ENCODE peak calls at places on chromosomes 13 and 19, in four cellular contexts. W is activated gamma-delta T cell treated with anti-CD3 and anti-CD28 coated beads, Interleukin-2, amount 50 U/mL, for 16 hours; D is progenitor cell of endocrine pancreas; E is HFF-Myc. Q is an unnamed sample.

GRCh38 chr13:20582026-20582425 is 15.1 kb downstream of the IFT88 start:
- DNase-seq in W (no peak), E (no peak), D (no peak), Q (no peak)

GRCh38 chr19:37855098-37855497 is 51.3 kb downstream of the WDR87 start:
- DNase-seq in W (no peak), D (no peak), E (no peak), Q (no peak)

GRCh38 chr13:114167445-114167844 is 11.6 kb upstream of the CFAP97D2 start:
- DNase-seq in E (no peak), W (no peak), D (no peak), Q (no peak)

GRCh38 chr19:11848594-11849263 is at the start of gene ZNF439:
- DNase-seq in W (peak), E (no peak), D (peak), Q (peak)

GRCh38 chr13:106468207-106468606 is 67.3 kb downstream of the EFNB2 start:
- DNase-seq in D (no peak), W (no peak), E (no peak), Q (no peak)

GRCh38 chr19:6723738-6724137 is 3.3 kb upstream of the C3 start:
- DNase-seq in D (no peak), W (no peak), E (no peak), Q (peak)

GRCh38 chr19:37007587-37008220 is 70.5 kb upstream of the ZNF420 start:
- DNase-seq in D (no peak), E (peak), W (peak), Q (peak)

GRCh38 chr13:73667756-73668155 is 466.4 kb downstream of the KLF12 start:
- DNase-seq in D (no peak), E (no peak), W (no peak), Q (no peak)

GRCh38 chr19:49132974-49133609 is 13.7 kb downstream of the PPFIA3 start:
- DNase-seq in W (no peak), D (no peak), E (no peak), Q (no peak)

GRCh38 chr13:110921695-110922094 is 6.8 kb upstream of the ANKRD10 start:
- DNase-seq in E (no peak), W (no peak), D (no peak), Q (no peak)

GRCh38 chr13:110185696-110186095 is 121.3 kb downstream of the COL4A1 start:
- DNase-seq in E (no peak), W (no peak), D (no peak), Q (no peak)

Q was measured in natural killer cell treated with Interleukin-12 subunit alpha and Interleukin-12 subunit beta and Interleukin-15 and Interleukin-18, amount 100 ng/mL, for 72 hours.